ENCODE peak calls at places on chromosomes 12 and 14, in nine cellular contexts. X, W, C, P, D, J, S, A and E are unnamed samples.

GRCh38 chr14:72855913-72856312 is 38.0 kb downstream of the DPF3 start:
- DNase-seq in X (peak), W (no peak), C (peak), P (no peak), D (peak), J (no peak), S (no peak), A (no peak), E (no peak)

GRCh38 chr12:72828662-72829324 is 556.6 kb downstream of the TRHDE start:
- DNase-seq in X (no peak), W (no peak), C (no peak), P (no peak), D (no peak), J (no peak), S (no peak), A (no peak), E (no peak)

GRCh38 chr12:47078733-47079364 is 572 bp upstream of the PCED1B start:
- DNase-seq in X (peak), W (no peak), C (no peak), P (no peak), D (no peak), J (peak), S (peak), A (no peak), E (peak)

GRCh38 chr12:127006972-127007371 is 1260.0 kb upstream of the TMEM132C start:
- DNase-seq in X (no peak), W (no peak), C (no peak), P (no peak), D (no peak), J (no peak), S (no peak), A (no peak), E (no peak)

GRCh38 chr12:6554168-6554989 is 1.5 kb downstream of the IFFO1 start:
- DNase-seq in X (peak), W (peak), C (peak), P (peak), D (peak), J (peak), S (peak), A (peak), E (peak)

GRCh38 chr14:90564496-90564895 is 167.7 kb downstream of the CALM1 start:
- DNase-seq in X (no peak), W (no peak), C (no peak), P (no peak), D (no peak), J (no peak), S (no peak), A (no peak), E (no peak)

GRCh38 chr12:99079811-99080210 is 434.7 kb downstream of the APAF1 start:
- DNase-seq in X (no peak), W (no peak), C (no peak), P (no peak), D (no peak), J (no peak), S (no peak), A (no peak), E (no peak)

GRCh38 chr14:103456167-103456835 is 66.3 kb downstream of the CKB start:
- DNase-seq in X (peak), W (no peak), C (no peak), P (no peak), D (peak), J (no peak), S (no peak), A (no peak), E (no peak)

GRCh38 chr12:128797119-128798118 is 26.3 kb downstream of the SLC15A4 start:
- DNase-seq in X (no peak), W (no peak), C (no peak), P (no peak), D (peak), J (peak), S (no peak), A (no peak), E (peak)

GRCh38 chr12:123678981-123679380 is 8.1 kb downstream of the TCTN2 start:
- DNase-seq in X (no peak), W (no peak), C (no peak), P (no peak), D (no peak), J (no peak), S (no peak), A (no peak), E (no peak)

GRCh38 chr14:22657861-22658260 is 13.7 kb upstream of the OR6J1 start:
- DNase-seq in X (peak), W (no peak), C (peak), P (no peak), D (peak), J (peak), S (no peak), A (peak), E (peak)

GRCh38 chr12:6533653-6534157 is 612 bp upstream of the GAPDH start:
- DNase-seq in X (peak), W (peak), C (peak), P (peak), D (peak), J (no peak), S (peak), A (peak), E (peak)

GRCh38 chr12:18719922-18720321 is 17.9 kb downstream of the PLCZ1 start:
- DNase-seq in X (peak), W (no peak), C (no peak), P (no peak), D (no peak), J (no peak), S (no peak), A (no peak), E (no peak)

GRCh38 chr14:68522510-68523325 is 270.1 kb downstream of the ZFP36L1 start:
- DNase-seq in X (no peak), W (no peak), C (peak), P (no peak), D (peak), J (no peak), S (no peak), A (no peak), E (no peak)

GRCh38 chr12:26338574-26339572 is 143.5 kb downstream of the SSPN start:
- DNase-seq in X (peak), W (no peak), C (no peak), P (no peak), D (peak), J (no peak), S (no peak), A (no peak), E (no peak)

GRCh38 chr12:107027304-107028053 is 40.5 kb upstream of the MTERF2 start:
- DNase-seq in X (peak), W (peak), C (peak), P (no peak), D (peak), J (no peak), S (no peak), A (no peak), E (no peak)

GRCh38 chr12:71392521-71393145 is 47.0 kb upstream of the LGR5 start:
- DNase-seq in X (peak), W (peak), C (peak), P (peak), D (peak), J (peak), S (no peak), A (peak), E (peak)

GRCh38 chr12:14099994-14100393 is 118.6 kb upstream of the GRIN2B start:
- DNase-seq in X (no peak), W (no peak), C (no peak), P (no peak), D (no peak), J (no peak), S (no peak), A (peak), E (no peak)

GRCh38 chr12:124559182-124560017 is 8.0 kb downstream of the NCOR2 start:
- DNase-seq in X (no peak), W (no peak), C (no peak), P (no peak), D (no peak), J (no peak), S (no peak), A (no peak), E (no peak)

GRCh38 chr12:34298176-34298970 is 276.1 kb downstream of the ALG10 start:
- DNase-seq in X (no peak), W (no peak), C (no peak), P (no peak), D (no peak), J (no peak), S (no peak), A (no peak), E (no peak)

GRCh38 chr12:27924350-27925140 is 48.0 kb downstream of the PTHLH start:
- DNase-seq in X (peak), W (no peak), C (no peak), P (no peak), D (peak), J (no peak), S (no peak), A (no peak), E (no peak)

GRCh38 chr14:100888789-100889315 is 14.7 kb downstream of the RTL1 start:
- DNase-seq in X (no peak), W (no peak), C (peak), P (no peak), D (peak), J (no peak), S (no peak), A (no peak), E (no peak)

GRCh38 chr14:54786191-54786755 is 116.4 kb downstream of the GCH1 start:
- DNase-seq in X (no peak), W (no peak), C (no peak), P (no peak), D (no peak), J (no peak), S (no peak), A (no peak), E (no peak)

GRCh38 chr12:117012189-117012805 is 86.9 kb downstream of the TESC start:
- DNase-seq in X (peak), W (no peak), C (peak), P (no peak), D (peak), J (no peak), S (no peak), A (no peak), E (no peak)

GRCh38 chr12:97716356-97716755 is 253.8 kb downstream of the RMST start:
- DNase-seq in X (no peak), W (no peak), C (no peak), P (peak), D (peak), J (no peak), S (no peak), A (peak), E (no peak)

GRCh38 chr14:51167587-51168219 is 72.3 kb upstream of the TMX1 start:
- DNase-seq in X (peak), W (no peak), C (peak), P (no peak), D (peak), J (no peak), S (no peak), A (no peak), E (no peak)

GRCh38 chr12:95881331-95881955 is 22.7 kb downstream of the SNRPF start:
- DNase-seq in X (peak), W (no peak), C (peak), P (no peak), D (peak), J (no peak), S (no peak), A (no peak), E (no peak)

GRCh38 chr12:92535961-92536360 is 166.8 kb upstream of the PLEKHG7 start:
- DNase-seq in X (no peak), W (no peak), C (no peak), P (no peak), D (no peak), J (no peak), S (no peak), A (no peak), E (no peak)

GRCh38 chr12:123109319-123109772 is 41.5 kb downstream of the PITPNM2 start:
- DNase-seq in X (no peak), W (no peak), C (no peak), P (no peak), D (no peak), J (no peak), S (no peak), A (no peak), E (no peak)

GRCh38 chr14:76307786-76308780 is 67.9 kb upstream of the ESRRB start:
- DNase-seq in X (no peak), W (no peak), C (no peak), P (no peak), D (no peak), J (no peak), S (no peak), A (no peak), E (no peak)

GRCh38 chr14:76313303-76313702 is 62.6 kb upstream of the ESRRB start:
- DNase-seq in X (no peak), W (no peak), C (no peak), P (no peak), D (no peak), J (no peak), S (no peak), A (no peak), E (no peak)

GRCh38 chr14:76311410-76311758 is 64.6 kb upstream of the ESRRB start:
- DNase-seq in X (no peak), W (no peak), C (no peak), P (no peak), D (no peak), J (no peak), S (no peak), A (no peak), E (no peak)

GRCh38 chr14:76312821-76313220 is 63.1 kb upstream of the ESRRB start:
- DNase-seq in X (no peak), W (no peak), C (no peak), P (no peak), D (no peak), J (no peak), S (no peak), A (no peak), E (no peak)

DNA sequence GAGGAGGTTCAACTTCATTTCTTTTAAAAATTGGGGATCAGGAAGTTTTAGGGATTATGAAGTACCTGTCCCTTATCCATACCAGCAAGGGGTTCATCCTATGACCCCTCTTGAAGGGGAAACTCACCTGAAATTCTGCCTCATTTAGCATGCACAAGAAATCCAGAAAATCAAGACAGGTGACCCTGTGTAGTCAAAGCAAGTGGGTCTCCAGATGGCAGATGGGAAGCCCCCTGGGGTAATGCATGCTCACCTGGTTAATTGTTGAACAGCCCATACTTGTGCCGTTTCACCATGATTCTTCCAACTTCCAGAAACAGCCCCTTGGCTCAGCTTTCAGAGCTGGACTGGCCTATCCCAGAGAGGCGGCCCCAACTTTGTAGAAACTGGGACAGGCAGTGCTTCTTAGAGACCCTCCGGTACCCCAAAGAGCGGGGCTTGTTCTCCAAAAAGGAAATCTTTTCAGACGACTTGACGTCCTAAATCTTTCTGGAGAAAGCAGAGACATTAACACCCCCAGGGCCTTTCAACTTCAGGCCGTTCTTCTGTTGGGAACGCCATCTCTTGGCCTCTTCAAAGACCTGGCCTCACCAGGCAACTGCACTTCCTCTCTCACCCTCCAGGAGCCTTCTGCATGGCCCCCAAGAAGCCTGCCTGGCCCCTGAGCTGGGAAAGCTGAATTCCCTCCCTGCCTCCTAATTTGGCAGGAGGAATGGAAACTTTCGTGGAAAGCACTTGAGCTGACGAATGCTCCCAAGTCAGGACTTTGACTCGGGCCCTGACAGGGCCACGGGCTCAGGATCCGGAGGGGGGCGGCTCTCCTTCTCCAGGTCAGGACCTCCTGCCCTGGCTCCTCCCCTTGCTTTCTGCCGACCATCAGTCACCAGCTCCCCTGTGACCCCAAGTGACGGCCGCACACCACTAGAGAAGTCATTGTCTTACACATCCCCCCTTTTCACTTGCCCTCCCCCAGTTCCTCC is 66.1 kb upstream of the ESRRB start:
- DNase-seq in X (no peak), W (peak), C (no peak), P (peak), D (no peak), J (no peak), S (no peak), A (no peak), E (no peak)
- TF ChIP-seq CTCF in X (no peak), W (peak), C (no peak), P (peak), D (no peak), J (no peak), S (no peak), A (no peak), E (no peak)

DNA sequence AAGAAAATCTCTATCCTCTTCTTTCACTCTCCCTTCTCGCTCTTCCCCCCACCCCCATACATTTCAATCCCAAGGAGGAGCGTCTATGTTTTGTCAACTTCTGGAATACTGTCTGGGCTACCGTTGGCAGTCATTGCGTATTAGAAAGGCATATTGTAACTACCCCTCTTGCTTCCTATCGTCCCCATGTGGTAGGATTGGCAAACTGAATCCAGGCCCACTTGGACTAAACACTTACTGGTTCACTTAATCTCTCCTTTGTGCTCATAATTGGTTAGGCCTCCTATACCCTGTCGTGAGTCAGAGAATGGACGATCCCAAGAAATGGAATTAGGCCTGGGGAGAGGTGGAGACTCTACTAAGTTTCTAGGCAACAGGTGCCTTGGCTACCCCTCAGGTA is 68.8 kb upstream of the SLC8A3 start:
- DNase-seq in X (no peak), W (no peak), C (no peak), P (peak), D (no peak), J (peak), S (no peak), A (peak), E (peak)
- TF ChIP-seq CTCF in X (no peak), W (no peak), C (peak), P (peak), D (peak), J (peak), S (peak), A (peak), E (peak)

GRCh38 chr12:121894633-121895032 is 6.0 kb downstream of the PSMD9 start:
- DNase-seq in X (peak), W (no peak), C (peak), P (peak), D (peak), J (no peak), S (no peak), A (no peak), E (no peak)
- TF ChIP-seq CTCF in X (peak), W (no peak), C (peak), P (peak), D (peak), J (no peak), S (peak), A (no peak), E (peak)

DNA sequence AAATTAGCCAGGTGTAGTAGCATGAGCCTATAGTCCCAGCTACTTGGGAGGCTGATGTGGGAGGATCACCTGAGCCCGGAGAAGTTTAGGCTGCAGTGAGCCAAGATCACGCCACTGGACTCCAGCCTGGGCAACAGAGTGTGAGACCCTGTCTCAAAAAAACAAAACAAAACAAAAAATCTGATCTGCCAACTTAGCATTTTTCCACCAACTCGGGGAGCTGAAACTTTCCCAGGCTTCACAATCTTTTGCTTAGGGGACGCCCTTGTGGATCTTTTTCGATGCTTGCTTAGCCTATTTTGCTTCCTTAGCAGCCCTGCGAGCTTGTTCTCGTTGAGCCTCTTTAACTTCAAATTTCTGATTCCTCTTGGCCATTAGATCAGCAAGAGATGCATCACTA is 13.8 kb downstream of the CCDC177 start:
- DNase-seq in X (no peak), W (no peak), C (no peak), P (no peak), D (no peak), J (no peak), S (no peak), A (no peak), E (no peak)
- TF ChIP-seq CTCF in X (no peak), W (no peak), C (no peak), P (no peak), D (no peak), J (no peak), S (no peak), A (no peak), E (no peak)

GRCh38 chr12:8819676-8819980 is 2.8 kb upstream of the A2ML1 start:
- DNase-seq in X (peak), W (no peak), C (peak), P (no peak), D (peak), J (no peak), S (no peak), A (no peak), E (no peak)

GRCh38 chr12:8828514-8829127 is 6.2 kb downstream of the A2ML1 start:
- DNase-seq in X (peak), W (no peak), C (no peak), P (peak), D (no peak), J (no peak), S (no peak), A (no peak), E (no peak)

GRCh38 chr12:8822298-8822697 is at the start of gene A2ML1:
- DNase-seq in X (no peak), W (no peak), C (no peak), P (no peak), D (no peak), J (no peak), S (no peak), A (no peak), E (no peak)

GRCh38 chr12:8827551-8828347 is 5.3 kb downstream of the A2ML1 start:
- DNase-seq in X (no peak), W (no peak), C (no peak), P (peak), D (no peak), J (no peak), S (no peak), A (no peak), E (no peak)

DNA sequence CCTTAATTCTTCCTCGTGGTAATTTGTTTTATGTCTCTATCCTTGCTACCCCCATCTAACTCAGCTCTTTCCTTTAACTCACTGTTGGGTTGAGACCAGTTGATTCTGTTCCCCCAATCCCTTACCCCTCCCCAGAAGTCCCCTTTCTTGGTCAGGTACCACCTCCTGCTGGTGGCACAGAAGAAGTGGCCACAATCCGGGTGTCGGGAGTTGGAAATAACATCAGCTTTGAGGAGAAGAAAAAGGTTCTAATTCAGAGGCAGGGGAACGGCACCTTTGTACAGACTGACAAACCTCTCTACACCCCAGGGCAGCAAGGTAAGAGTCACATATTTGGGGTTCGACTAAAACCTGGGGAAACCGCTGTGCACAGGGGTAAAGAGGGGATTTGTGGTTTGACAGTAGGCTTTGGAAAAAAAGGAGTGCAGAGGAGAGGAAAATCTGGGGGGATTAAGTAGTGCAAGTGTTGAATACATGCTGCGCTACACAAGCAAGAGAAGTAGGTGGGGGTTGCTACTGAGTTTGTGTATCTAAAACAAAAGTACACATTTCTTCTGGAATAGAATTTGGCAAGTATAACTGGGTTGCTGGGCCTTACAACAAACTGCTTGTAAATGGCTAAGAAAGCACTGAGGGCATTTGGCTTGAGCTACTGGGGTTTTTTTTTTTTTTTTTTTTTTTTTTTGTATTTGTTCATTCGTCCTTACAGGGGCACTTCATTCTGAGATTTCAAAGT is 1.3 kb downstream of the A2ML1 start:
- DNase-seq in X (peak), W (peak), C (peak), P (peak), D (peak), J (peak), S (no peak), A (no peak), E (no peak)
- TF ChIP-seq CTCF in X (peak), W (peak), C (peak), P (peak), D (peak), J (peak), S (peak), A (peak), E (peak)